ENCODE peak calls at places on chromosome 20, in four cellular contexts. W is MM.1S, G is hepatocyte, K is GM23338. D is an unnamed sample.
A peak's percentile ranks its signal among the peaks of the same experiment; 100 is the strongest.

GRCh38 chr20:16864958-16865357 is 116.8 kb downstream of the OTOR start:
- DNase-seq in W (no peak), G (no peak), K (no peak), D (no peak)

GRCh38 chr20:37636212-37636975 is 57.4 kb upstream of the CTNNBL1 start:
- DNase-seq in W (no peak), G (no peak), K (no peak), D (no peak)

GRCh38 chr20:16819483-16819882 is 71.3 kb downstream of the OTOR start:
- DNase-seq in W (no peak), G (no peak), K (no peak), D (peak; percentile 78)

GRCh38 chr20:51695574-51696303 is 72.5 kb downstream of the ATP9A start:
- DNase-seq in W (no peak), G (peak; percentile 59), K (no peak), D (peak; percentile 95)

GRCh38 chr20:42341654-42342053 is 723.5 kb upstream of the CHD6 start:
- DNase-seq in W (no peak), G (no peak), K (no peak), D (no peak)

GRCh38 chr20:24677626-24678328 is 208.3 kb downstream of the SYNDIG1 start:
- DNase-seq in W (no peak), G (peak; percentile 19), K (peak; percentile 3), D (no peak)

GRCh38 chr20:39676857-39677351 is 714.8 kb downstream of the DHX35 start:
- DNase-seq in W (peak; percentile 9), G (no peak), K (peak; percentile 51), D (no peak)

GRCh38 chr20:35952480-35953410 is 1.6 kb downstream of the SCAND1 start:
- DNase-seq in W (peak; percentile 30), G (peak; percentile 11), K (peak; percentile 21), D (peak; percentile 43)

GRCh38 chr20:57124346-57124745 is 142.1 kb downstream of the BMP7 start:
- DNase-seq in W (no peak), G (no peak), K (no peak), D (no peak)

GRCh38 chr20:32052792-32053362 is 835 bp downstream of the HCK start:
- DNase-seq in W (no peak), G (no peak), K (peak; percentile 88), D (no peak)

GRCh38 chr20:20161611-20162010 is 109.3 kb downstream of the CFAP61 start:
- DNase-seq in W (no peak), G (no peak), K (no peak), D (no peak)

GRCh38 chr20:43755851-43756250 is 29.0 kb upstream of the GTSF1L start:
- DNase-seq in W (no peak), G (no peak), K (no peak), D (no peak)

GRCh38 chr20:25220021-25220730 is 24.7 kb downstream of the ENTPD6 start:
- DNase-seq in W (no peak), G (no peak), K (peak; percentile 61), D (no peak)

GRCh38 chr20:38208088-38208487 is 43.0 kb upstream of the TGM2 start:
- DNase-seq in W (no peak), G (no peak), K (no peak), D (no peak)

GRCh38 chr20:19543114-19543513 is 214.9 kb upstream of the RIN2 start:
- DNase-seq in W (no peak), G (no peak), K (no peak), D (no peak)

GRCh38 chr20:32050324-32050723 is 1.7 kb upstream of the HCK start:
- DNase-seq in W (no peak), G (no peak), K (no peak), D (no peak)

GRCh38 chr20:28616354-28616753 is 2641.1 kb upstream of the DEFB115 start:
- DNase-seq in W (no peak), G (no peak), K (no peak), D (no peak)

GRCh38 chr20:7375905-7376304 is 564.4 kb downstream of the HAO1 start:
- DNase-seq in W (peak; percentile 43), G (peak; percentile 43), K (peak; percentile 44), D (peak; percentile 73)

GRCh38 chr20:49658508-49658907 is 55.2 kb downstream of the B4GALT5 start:
- DNase-seq in W (no peak), G (no peak), K (peak; percentile 83), D (no peak)

GRCh38 chr20:49660912-49661311 is 52.8 kb downstream of the B4GALT5 start:
- DNase-seq in W (no peak), G (no peak), K (no peak), D (no peak)

GRCh38 chr20:49657118-49657901 is 56.4 kb downstream of the B4GALT5 start:
- DNase-seq in W (no peak), G (no peak), K (no peak), D (no peak)

GRCh38 chr20:49661560-49662329 is 51.9 kb downstream of the B4GALT5 start:
- DNase-seq in W (no peak), G (no peak), K (no peak), D (no peak)

DNA sequence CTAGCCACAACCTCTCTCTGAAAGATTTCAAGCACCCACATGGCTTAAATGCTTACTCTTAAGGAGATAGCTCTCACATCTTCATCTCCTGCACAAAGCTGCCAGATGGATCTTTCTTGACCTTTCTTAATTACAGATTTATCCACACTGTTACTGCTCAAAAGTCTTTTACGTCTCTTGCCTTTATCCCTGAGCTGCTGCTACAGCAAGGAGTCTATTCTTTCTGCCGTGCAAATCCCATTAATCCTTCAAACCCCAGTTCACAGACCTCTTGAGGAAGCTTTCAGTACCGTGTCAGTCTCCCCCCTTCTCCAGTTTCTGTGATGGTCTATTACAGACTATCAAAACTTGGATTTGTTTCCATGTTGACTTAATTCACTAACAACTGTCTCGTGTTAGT is 54.6 kb downstream of the B4GALT5 start:
- DNase-seq in W (no peak), G (no peak), K (no peak), D (no peak)
- TF ChIP-seq EZH2phosphoT487 in W (no peak), G (no peak), K (no peak), D (no peak)

GRCh38 chr20:58147628-58148370 is 80.7 kb downstream of the ANKRD60 start:
- DNase-seq in W (no peak), G (no peak), K (peak; percentile 47), D (no peak)
- H4K20me1 ChIP-seq in W (no peaks in the 10 kb centered on the region), G (no peaks in the 10 kb centered on the region), K (no peaks in the 10 kb centered on the region), D (no peaks in the 10 kb centered on the region)

GRCh38 chr20:8647868-8648495 is 420.9 kb upstream of the PLCB4 start:
- DNase-seq in W (no peak), G (no peak), K (no peak), D (no peak)
- TF ChIP-seq EZH2phosphoT487 in W (no peak), G (no peak), K (no peak), D (no peak)

GRCh38 chr20:53960586-53961386 is 109.6 kb downstream of the BCAS1 start:
- DNase-seq in W (no peak), G (no peak), K (no peak), D (no peak)

GRCh38 chr20:53958240-53958639 is 112.2 kb downstream of the BCAS1 start:
- DNase-seq in W (no peak), G (no peak), K (no peak), D (no peak)

GRCh38 chr20:53961527-53961926 is 108.9 kb downstream of the BCAS1 start:
- DNase-seq in W (peak; percentile 56), G (no peak), K (peak; percentile 10), D (no peak)

GRCh38 chr20:53962388-53962787 is 108.0 kb downstream of the BCAS1 start:
- DNase-seq in W (no peak), G (no peak), K (no peak), D (no peak)

GRCh38 chr20:53959849-53960585 is 110.4 kb downstream of the BCAS1 start:
- DNase-seq in W (no peak), G (no peak), K (no peak), D (peak; percentile 27)
- H4K20me1 ChIP-seq in W (no peaks in the 10 kb centered on the region), G (no peaks in the 10 kb centered on the region), K (no peaks in the 10 kb centered on the region), D (no peaks in the 10 kb centered on the region)

DNA sequence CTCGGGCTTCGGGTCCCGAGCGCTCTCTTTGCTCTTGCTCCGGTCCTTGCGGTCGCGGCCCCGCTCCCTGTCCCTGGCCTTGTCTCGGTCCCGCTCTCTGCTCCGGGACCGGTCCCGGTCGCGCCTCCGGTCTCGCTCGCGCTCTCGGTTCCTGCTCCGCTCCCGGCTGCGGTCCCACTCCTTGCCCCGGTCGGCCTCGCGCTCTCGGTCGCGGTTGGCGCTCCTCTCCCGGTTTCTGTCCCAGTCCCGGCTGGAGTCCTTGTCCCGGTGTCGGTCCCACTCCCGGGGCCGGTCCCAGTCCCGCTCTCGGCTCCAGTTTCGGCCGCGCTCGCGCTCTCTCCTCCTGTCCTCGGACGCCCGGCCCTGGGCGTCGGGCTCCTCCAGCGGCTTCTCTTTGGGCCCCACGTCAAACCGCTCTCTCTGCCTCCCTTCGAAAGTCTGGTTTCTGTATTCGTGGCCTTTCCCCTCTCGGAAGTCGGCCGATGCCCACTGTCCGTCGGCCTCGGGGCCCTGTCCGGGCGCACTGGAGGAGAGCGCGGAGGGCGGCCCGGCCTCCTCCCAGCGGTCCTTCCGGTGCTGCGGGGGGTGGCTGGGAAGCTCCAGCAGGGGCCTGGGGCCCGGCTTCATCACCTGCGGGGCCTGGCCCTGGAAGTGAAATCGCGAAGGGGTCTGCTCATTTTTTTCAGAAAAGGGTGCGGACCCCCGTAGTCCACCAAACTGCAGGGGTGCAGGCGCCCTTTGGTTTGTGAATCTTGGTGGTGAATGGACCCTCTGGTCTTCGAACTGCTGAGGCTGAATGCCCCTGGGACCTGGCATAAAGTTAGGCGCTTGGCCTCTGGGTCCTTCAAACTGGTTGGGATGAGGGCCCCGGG is 17.9 kb upstream of the TCFL5 start:
- DNase-seq in W (no peak), G (no peak), K (peak; percentile 77), D (no peak)
- TF ChIP-seq EZH2phosphoT487 in W (no peak), G (no peak), K (no peak), D (no peak)

GRCh38 chr20:34012735-34013134 is 19.0 kb downstream of the RALY start:
- DNase-seq in W (no peak), G (no peak), K (no peak), D (no peak)
- H4K20me1 ChIP-seq in W (peaks cover 86% of the 10 kb centered on the region), G (peaks cover 99% of the 10 kb centered on the region), K (peaks cover 20% of the 10 kb centered on the region), D (peaks cover 79% of the 10 kb centered on the region)

DNA sequence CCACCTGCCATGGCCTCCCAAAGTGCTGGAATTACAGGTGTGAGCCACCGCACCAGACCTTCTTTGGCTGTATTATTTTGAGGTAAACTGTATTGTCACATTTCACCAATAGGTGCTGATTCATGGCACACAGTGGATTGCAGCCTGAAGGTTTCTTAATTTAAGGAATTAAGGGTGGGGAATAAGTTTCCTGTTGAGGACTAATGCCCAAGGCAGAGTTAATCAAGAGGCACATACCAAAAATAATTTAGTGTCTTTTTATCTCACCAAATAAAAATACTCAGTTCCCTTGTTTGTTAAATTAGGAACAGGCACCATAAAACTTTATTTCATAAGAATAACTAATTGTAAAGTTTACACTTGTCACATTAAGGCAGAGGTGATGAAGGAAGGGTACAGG is 103.7 kb downstream of the SLX4IP start:
- DNase-seq in W (no peak), G (no peak), K (no peak), D (no peak)
- TF ChIP-seq EZH2phosphoT487 in W (no peak), G (no peak), K (no peak), D (no peak)

D was measured in PC-3.